ENCODE peak calls at places on chromosomes 13 and 19, in seven cellular contexts. P is T-cell; R is GDM1; C is tibial nerve; O is NCI-H1930; E is central memory CD4-positive, alpha-beta T cell; Y is suprapubic skin. W is an unnamed sample.

GRCh38 chr13:40776681-40777165 is 5.7 kb upstream of the MRPS31 start:
- DNase-seq in P (peak), R (peak), C (no peak), O (no peak), E (peak), Y (no peak), W (no peak)

GRCh38 chr13:45700971-45701900 is 884 bp upstream of the CBY2 start:
- DNase-seq in P (no peak), R (no peak), C (no peak), O (no peak), E (no peak), Y (no peak), W (no peak)

GRCh38 chr19:19385900-19386339 is 19.6 kb upstream of the GATAD2A start:
- DNase-seq in P (peak), R (no peak), C (no peak), O (no peak), E (no peak), Y (peak), W (no peak)

GRCh38 chr13:74316531-74316930 is 182.3 kb upstream of the KLF12 start:
- DNase-seq in P (no peak), R (no peak), C (no peak), O (no peak), E (no peak), Y (no peak), W (no peak)

GRCh38 chr13:93230466-93230865 is 3.9 kb downstream of the GPC6 start:
- DNase-seq in P (no peak), R (no peak), C (no peak), O (no peak), E (no peak), Y (no peak), W (no peak)

GRCh38 chr13:72983085-72983768 is 75.6 kb upstream of the KLF5 start:
- DNase-seq in P (no peak), R (no peak), C (no peak), O (no peak), E (no peak), Y (no peak), W (no peak)

GRCh38 chr19:51421229-51422052 is 4.0 kb upstream of the SIGLEC10 start:
- DNase-seq in P (no peak), R (peak), C (no peak), O (no peak), E (no peak), Y (no peak), W (no peak)

GRCh38 chr13:65864039-65864438 is 1366.1 kb downstream of the PCDH9 start:
- DNase-seq in P (no peak), R (no peak), C (no peak), O (no peak), E (no peak), Y (no peak), W (no peak)

W was measured in NCI-H1105 treated with DMSO at 0.1 percent for 48 hours.